ENCODE peak calls at places on chromosome 4, in six cellular contexts. H is stomach; M is thoracic aorta; X is colonic mucosa; U is CD4-positive, CD25-positive, alpha-beta regulatory T cell; K is OCI-LY7. P is an unnamed sample.

GRCh38 chr4:70991596-70991995 is 1.9 kb upstream of the DCK start:
- DNase-seq in K (no peak), M (no peak), X (no peak), H (no peak), U (no peak), P (no peak)

GRCh38 chr4:112858751-112859150 is 190.7 kb upstream of the ANK2 start:
- DNase-seq in K (no peak), M (no peak), U (no peak), X (no peak), H (no peak), P (no peak)

GRCh38 chr4:59062970-59063369 is 1952.8 kb upstream of the IGFBP7 start:
- DNase-seq in U (no peak), K (no peak), H (no peak), X (no peak), M (no peak), P (no peak)

GRCh38 chr4:40553995-40554394 is 75.7 kb downstream of the RBM47 start:
- DNase-seq in U (no peak), H (no peak), X (no peak), M (no peak), K (no peak), P (no peak)

GRCh38 chr4:83591730-83592129 is 55.8 kb downstream of the GPAT3 start:
- DNase-seq in U (no peak), M (no peak), K (no peak), H (no peak), X (no peak), P (no peak)

GRCh38 chr4:156820931-156821330 is 150.7 kb downstream of the PDGFC start:
- DNase-seq in K (no peak), M (no peak), U (no peak), X (no peak), H (no peak), P (no peak)

GRCh38 chr4:109967798-109968520 is 55.3 kb downstream of the EGF start:
- DNase-seq in U (no peak), H (no peak), K (no peak), M (no peak), X (peak), P (no peak)

GRCh38 chr4:140976768-140977167 is 156.5 kb downstream of the RNF150 start:
- DNase-seq in M (no peak), X (no peak), H (no peak), U (no peak), K (no peak), P (no peak)

GRCh38 chr4:99563310-99564186 is at the start of gene TRMT10A:
- DNase-seq in X (peak), H (peak), K (peak), U (peak), M (peak), P (peak)

GRCh38 chr4:84474107-84474506 is 25.0 kb downstream of the NKX6-1 start:
- DNase-seq in K (no peak), M (no peak), H (no peak), X (no peak), U (no peak), P (no peak)

DNA sequence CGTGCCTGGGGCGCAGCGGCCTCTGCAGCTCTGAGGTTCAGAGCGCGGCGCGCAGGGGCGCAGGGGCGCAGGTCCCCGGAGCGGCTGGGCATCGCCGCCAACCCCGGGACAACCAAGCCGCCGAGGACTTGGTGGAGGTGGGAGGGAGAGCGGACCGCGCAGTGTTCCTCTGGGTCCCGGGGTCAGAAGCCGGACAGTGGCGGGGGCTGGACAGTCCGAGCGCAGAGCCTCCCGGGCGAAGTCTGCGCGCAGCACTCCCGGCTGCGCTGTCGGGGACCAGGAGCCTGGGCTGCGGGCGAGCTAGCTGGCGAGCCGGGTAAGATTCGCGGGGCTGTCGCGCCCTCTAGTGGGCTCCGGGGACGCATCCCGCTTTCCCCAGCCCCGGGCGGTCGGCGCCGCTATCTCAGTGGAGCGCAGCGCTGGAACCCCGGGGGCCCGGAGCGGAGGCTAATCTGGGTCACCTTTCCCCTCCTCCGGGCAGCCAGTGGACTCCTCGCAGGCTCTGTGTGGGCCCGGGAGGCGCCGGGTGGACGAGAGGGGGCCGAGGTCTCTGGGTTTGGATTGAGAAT is 4.1 kb downstream of the PDGFRA start:
- DNase-seq in H (peak), X (peak), K (no peak), U (peak), M (no peak), P (peak)
- H3K27ac ChIP-seq in H (peak), X (peak), K (no peak), U (no peak), M (peak), P (no peak)

GRCh38 chr4:158410272-158410671 is 111.4 kb upstream of the RXFP1 start:
- DNase-seq in U (no peak), X (no peak), M (no peak), H (no peak), K (no peak), P (no peak)
- H3K27ac ChIP-seq in U (no peak), X (no peak), M (no peak), H (no peak), K (no peak), P (no peak)

DNA sequence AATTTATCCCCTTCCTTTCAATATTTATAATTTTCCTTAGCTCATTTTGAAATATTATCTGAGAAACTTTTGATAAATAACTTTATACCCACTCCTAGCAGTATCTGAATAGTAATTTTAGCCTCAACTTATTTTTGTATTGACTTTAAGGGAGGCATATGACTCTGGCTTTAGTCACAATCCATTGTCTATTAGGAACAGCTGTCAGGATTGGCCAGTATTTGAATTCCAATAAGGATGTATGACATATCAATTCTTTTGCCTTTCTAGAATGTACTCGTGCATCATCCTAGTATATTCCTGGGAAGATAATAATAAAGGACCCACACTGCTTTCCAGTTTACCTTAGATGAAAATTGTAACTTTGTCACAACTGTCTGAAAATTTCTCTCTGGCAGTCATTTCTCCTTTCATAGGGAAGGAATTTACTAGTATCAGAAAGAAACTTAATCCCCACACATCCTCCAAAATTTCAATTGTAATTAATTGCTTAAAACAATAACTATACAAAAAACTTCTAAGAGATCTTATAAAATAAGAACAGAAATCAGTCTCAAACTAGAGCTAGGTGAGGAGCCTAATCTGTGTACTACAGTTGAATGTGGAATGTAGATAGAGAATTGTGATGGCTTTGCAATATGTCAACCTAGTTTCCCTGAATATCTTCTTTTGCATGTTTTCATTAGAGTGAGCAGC is 121.0 kb upstream of the EPHA5 start:
- DNase-seq in M (no peak), K (no peak), X (no peak), H (no peak), U (no peak), P (no peak)
- H3K27ac ChIP-seq in M (no peak), K (no peak), X (no peak), H (no peak), U (no peak), P (no peak)

DNA sequence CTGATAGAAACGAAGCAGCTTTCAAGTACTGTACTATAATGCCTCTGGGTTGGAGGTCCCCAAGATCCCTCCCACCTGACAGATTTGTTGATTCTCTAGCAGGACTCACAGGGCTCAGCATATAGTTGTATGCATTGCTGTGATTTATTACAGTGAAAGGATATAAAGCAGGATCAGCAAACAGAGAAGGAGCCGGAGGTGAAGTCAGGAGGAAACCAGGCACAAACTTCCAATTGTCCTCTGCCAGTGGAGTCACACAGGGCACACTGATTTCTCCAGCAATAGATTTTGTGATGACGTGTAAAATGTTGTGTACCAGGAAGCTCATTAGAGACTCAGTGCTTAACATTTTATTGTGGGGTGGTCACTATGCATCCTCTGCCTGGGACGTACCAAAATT is 19.0 kb downstream of the USP53 start:
- DNase-seq in X (no peak), M (no peak), H (no peak), K (no peak), U (no peak), P (no peak)
- H3K27ac ChIP-seq in X (no peak), M (no peak), H (peak), K (no peak), U (no peak), P (no peak)